ENCODE peak calls at places on chromosomes 11 and 22, in four cellular contexts. Q, Z, S and N are unnamed samples.

GRCh38 chr22:25998118-25998775 is 171.0 kb upstream of the SEZ6L start:
- DNase-seq in Q (no peak), Z (no peak), S (no peak), N (no peak)

GRCh38 chr22:37132773-37133172 is 16.9 kb downstream of the IL2RB start:
- DNase-seq in Q (no peak), Z (no peak), S (no peak), N (no peak)

GRCh38 chr11:73412308-73412707 is 36.1 kb downstream of the RELT start:
- DNase-seq in Q (no peak), Z (no peak), S (no peak), N (no peak)

GRCh38 chr11:122178795-122179194 is 62.8 kb upstream of the BLID start:
- DNase-seq in Q (no peak), Z (no peak), S (no peak), N (no peak)

GRCh38 chr11:48107188-48107704 is 109.4 kb upstream of the OR4B1 start:
- DNase-seq in Q (no peak), Z (no peak), S (no peak), N (no peak)

GRCh38 chr11:133927690-133928627 is 28.8 kb downstream of the IGSF9B start:
- DNase-seq in Q (no peak), Z (no peak), S (peak; percentile 88), N (peak; percentile 15)

GRCh38 chr11:799641-800316 is 1.7 kb upstream of the SLC25A22 start:
- DNase-seq in Q (no peak), Z (no peak), S (peak; percentile 75), N (no peak)

GRCh38 chr11:46387919-46388618 is 3.5 kb downstream of the CHRM4 start:
- DNase-seq in Q (no peak), Z (no peak), S (no peak), N (no peak)

GRCh38 chr11:68127791-68128681 is 6.8 kb upstream of the CHKA start:
- DNase-seq in Q (no peak), Z (no peak), S (peak; percentile 88), N (peak; percentile 79)

GRCh38 chr22:20531404-20532181 is 24.2 kb downstream of the MED15 start:
- DNase-seq in Q (no peak), Z (no peak), S (peak; percentile 84), N (no peak)

GRCh38 chr11:9815486-9816136 is 151.7 kb downstream of the SWAP70 start:
- DNase-seq in Q (no peak), Z (no peak), S (no peak), N (peak; percentile 40)

GRCh38 chr11:15852179-15852578 is 504.2 kb downstream of the SOX6 start:
- DNase-seq in Q (no peak), Z (no peak), S (no peak), N (no peak)

GRCh38 chr22:49025791-49026475 is 801.7 kb downstream of the BRD1 start:
- DNase-seq in Q (no peak), Z (no peak), S (peak; percentile 65), N (no peak)

GRCh38 chr11:71477637-71478011 is 24.6 kb downstream of the NADSYN1 start:
- DNase-seq in Q (no peak), Z (no peak), S (peak; percentile 28), N (no peak)

GRCh38 chr11:18692941-18693760 is 5.4 kb upstream of the TMEM86A start:
- DNase-seq in Q (no peak), Z (no peak), S (no peak), N (no peak)

GRCh38 chr11:109658169-109658568 is 236.2 kb downstream of the C11orf87 start:
- DNase-seq in Q (no peak), Z (no peak), S (no peak), N (no peak)

GRCh38 chr11:46001427-46002049 is 79.1 kb downstream of the LARGE2 start:
- DNase-seq in Q (no peak), Z (no peak), S (no peak), N (peak; percentile 36)

GRCh38 chr22:22158965-22159364 is 85.6 kb upstream of the VPREB1 start:
- DNase-seq in Q (no peak), Z (no peak), S (no peak), N (no peak)

GRCh38 chr22:22157500-22157822 is 87.1 kb upstream of the VPREB1 start:
- DNase-seq in Q (no peak), Z (no peak), S (no peak), N (no peak)

GRCh38 chr22:22159384-22159783 is 85.2 kb upstream of the VPREB1 start:
- DNase-seq in Q (no peak), Z (no peak), S (no peak), N (no peak)

GRCh38 chr22:22156716-22157499 is 87.7 kb upstream of the VPREB1 start:
- DNase-seq in Q (no peak), Z (peak; percentile 19), S (no peak), N (peak; percentile 37)

DNA sequence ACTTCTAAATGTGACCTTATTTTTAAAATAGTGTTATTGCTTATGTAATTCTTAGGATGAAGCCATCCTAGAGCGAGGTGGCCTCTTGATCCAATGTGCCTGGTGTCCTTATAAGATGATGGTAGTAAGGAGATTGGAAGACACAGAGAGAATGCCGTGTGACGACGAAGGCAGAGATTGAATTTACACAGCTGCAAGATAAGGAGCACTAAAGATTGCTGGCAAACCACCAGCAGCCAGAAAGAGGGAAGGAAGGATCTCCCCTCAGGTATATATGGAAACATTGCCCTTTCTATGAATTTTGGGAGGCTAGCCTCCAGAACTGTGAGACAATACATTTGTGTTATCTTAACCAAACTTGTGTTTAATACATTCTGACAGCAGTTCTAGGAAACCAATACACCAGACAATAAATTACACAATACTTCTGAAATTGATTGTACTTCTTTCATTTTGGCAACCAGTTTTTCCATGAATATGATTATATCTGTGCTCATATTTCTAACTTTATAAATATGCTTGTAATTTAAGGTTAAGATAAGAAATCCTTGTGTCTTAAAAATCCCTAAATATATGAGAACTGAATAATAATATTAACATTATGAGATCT is 86.3 kb upstream of the VPREB1 start:
- DNase-seq in Q (no peak), Z (no peak), S (no peak), N (no peak)
- TF ChIP-seq CTCF in Q (no peak), Z (no peak), S (no peak), N (no peak)

GRCh38 chr11:111230122-111230465 is 15.4 kb upstream of the POU2AF2 start:
- DNase-seq in Q (no peak), Z (no peak), S (no peak), N (no peak)

GRCh38 chr11:111225871-111226270 is 19.7 kb upstream of the POU2AF2 start:
- DNase-seq in Q (no peak), Z (no peak), S (no peak), N (no peak)

GRCh38 chr11:111236355-111236754 is 9.2 kb upstream of the POU2AF2 start:
- DNase-seq in Q (no peak), Z (no peak), S (no peak), N (no peak)

GRCh38 chr11:111229604-111230003 is 15.9 kb upstream of the POU2AF2 start:
- DNase-seq in Q (no peak), Z (no peak), S (no peak), N (no peak)

GRCh38 chr11:111231836-111232235 is 13.7 kb upstream of the POU2AF2 start:
- DNase-seq in Q (no peak), Z (no peak), S (no peak), N (no peak)
- TF ChIP-seq CTCF in Q (no peak), Z (no peak), S (no peak), N (no peak)

GRCh38 chr11:117181586-117182550 is 3.3 kb downstream of the SIDT2 start:
- DNase-seq in Q (no peak), Z (no peak), S (no peak), N (no peak)
- TF ChIP-seq CTCF in Q (no peak), Z (no peak), S (no peak), N (no peak)

GRCh38 chr22:17436382-17436951 is 67.2 kb downstream of the CECR2 start:
- DNase-seq in Q (no peak), Z (no peak), S (no peak), N (no peak)
- TF ChIP-seq CTCF in Q (no peak), Z (no peak), S (no peak), N (no peak)